ENCODE peak calls at places on chromosomes 11 and 22, in ten cellular contexts. I, A, S, K, N, O, D, X, U and B are unnamed samples.

GRCh38 chr11:84890706-84891105 is 736.4 kb downstream of the DLG2 start:
- DNase-seq in I (no peak), A (no peak), S (no peak), K (no peak), N (no peak), O (no peak), D (no peak), X (no peak), U (no peak), B (no peak)

GRCh38 chr11:1746516-1746931 is 3.9 kb downstream of the IFITM10 start:
- DNase-seq in I (no peak), A (no peak), S (no peak), K (no peak), N (no peak), O (peak), D (no peak), X (no peak), U (no peak), B (peak)

GRCh38 chr11:12765428-12765827 is 91.2 kb downstream of the TEAD1 start:
- DNase-seq in I (no peak), A (no peak), S (no peak), K (no peak), N (peak), O (no peak), D (peak), X (peak), U (no peak), B (no peak)

GRCh38 chr11:66559141-66559861 is 9.1 kb downstream of the CTSF start:
- DNase-seq in I (peak), A (no peak), S (no peak), K (no peak), N (peak), O (no peak), D (no peak), X (no peak), U (peak), B (peak)

GRCh38 chr11:47186076-47186936 is at the start of gene PACSIN3:
- DNase-seq in I (peak), A (peak), S (peak), K (no peak), N (peak), O (peak), D (peak), X (peak), U (no peak), B (peak)

GRCh38 chr11:102831128-102831708 is 12.2 kb downstream of the MMP3 start:
- DNase-seq in I (no peak), A (peak), S (no peak), K (no peak), N (peak), O (peak), D (peak), X (no peak), U (peak), B (peak)

GRCh38 chr22:31238057-31238456 is 26.0 kb downstream of the LIMK2 start:
- DNase-seq in I (no peak), A (no peak), S (no peak), K (no peak), N (no peak), O (no peak), D (no peak), X (no peak), U (no peak), B (no peak)

GRCh38 chr11:124086447-124086846 is 28.8 kb upstream of the VWA5A start:
- DNase-seq in I (no peak), A (no peak), S (peak), K (no peak), N (no peak), O (peak), D (no peak), X (no peak), U (no peak), B (peak)

GRCh38 chr11:110286298-110287040 is 9.9 kb downstream of the RDX start:
- DNase-seq in I (no peak), A (no peak), S (no peak), K (no peak), N (no peak), O (no peak), D (no peak), X (no peak), U (no peak), B (no peak)

GRCh38 chr22:17880020-17880419 is 105.8 kb upstream of the BID start:
- DNase-seq in I (no peak), A (no peak), S (no peak), K (no peak), N (no peak), O (no peak), D (no peak), X (no peak), U (no peak), B (peak)

GRCh38 chr11:122178795-122179194 is 62.8 kb upstream of the BLID start:
- DNase-seq in I (no peak), A (no peak), S (no peak), K (no peak), N (no peak), O (no peak), D (no peak), X (peak), U (peak), B (no peak)